ENCODE peak calls at places on chromosomes 11 and 22, in seven cellular contexts. X, U, L, P, M, S and N are unnamed samples.

GRCh38 chr11:33808228-33808828 is 34.0 kb upstream of the FBXO3 start:
- DNase-seq in L (peak), P (peak), S (peak), U (peak), X (peak), M (peak), N (peak)

GRCh38 chr11:5364214-5364613 is 12.9 kb downstream of the OR51B6 start:
- DNase-seq in L (no peak), M (peak), U (no peak), P (peak), X (no peak), S (no peak), N (peak)

GRCh38 chr11:131712897-131713296 is 342.5 kb downstream of the NTM start:
- DNase-seq in L (no peak), S (no peak), P (no peak), X (no peak), M (no peak), U (no peak), N (no peak)

GRCh38 chr11:3219281-3219892 is 774 bp upstream of the MRGPRG start:
- DNase-seq in P (no peak), M (no peak), L (no peak), X (no peak), S (no peak), U (no peak), N (no peak)

GRCh38 chr11:18371279-18371678 is 23.1 kb upstream of the LDHA start:
- DNase-seq in U (no peak), X (no peak), S (no peak), L (no peak), M (peak), P (no peak), N (no peak)

GRCh38 chr11:121655481-121656332 is 202.9 kb upstream of the SORL1-AS1 start:
- DNase-seq in X (peak), M (peak), L (peak), S (peak), U (peak), P (peak), N (peak)

GRCh38 chr11:125407046-125407445 is 89.0 kb downstream of the FEZ1 start:
- DNase-seq in X (no peak), P (no peak), L (no peak), M (no peak), S (no peak), U (no peak), N (no peak)

GRCh38 chr22:38947321-38948112 is 9.9 kb upstream of the APOBEC3A start:
- DNase-seq in U (no peak), L (no peak), X (no peak), P (no peak), S (no peak), M (no peak), N (no peak)